ENCODE peak calls at places on chromosomes 13 and 19, in four cellular contexts. S, E, V and Z are unnamed samples.

GRCh38 chr13:26400545-26400944 is 146.6 kb downstream of the CDK8 start:
- DNase-seq in V (no peak), E (no peak), S (no peak), Z (no peak)

GRCh38 chr13:19057588-19058340 is 123.9 kb downstream of the TUBA3C start:
- DNase-seq in E (no peak), S (no peak), V (no peak), Z (no peak)

GRCh38 chr13:73171926-73172325 is 113.1 kb downstream of the KLF5 start:
- DNase-seq in V (no peak), S (no peak), E (no peak), Z (no peak)

GRCh38 chr19:42422576-42423461 is 4.4 kb downstream of the LIPE start:
- DNase-seq in V (peak), S (no peak), E (no peak), Z (no peak)

GRCh38 chr19:34276614-34277013 is 22.3 kb downstream of the GARRE1 start:
- DNase-seq in V (no peak), S (no peak), E (no peak), Z (no peak)

GRCh38 chr13:24822640-24823039 is 58.7 kb downstream of the RNF17 start:
- DNase-seq in S (no peak), V (no peak), E (no peak), Z (no peak)

GRCh38 chr13:48501705-48502104 is 31.2 kb downstream of the RCBTB2 start:
- DNase-seq in S (no peak), V (no peak), E (no peak), Z (no peak)

GRCh38 chr13:47133024-47133445 is 236.2 kb upstream of the HTR2A start:
- DNase-seq in S (no peak), E (no peak), V (no peak), Z (no peak)

GRCh38 chr13:75618308-75618707 is 17.8 kb upstream of the LMO7 start:
- DNase-seq in S (no peak), E (no peak), V (no peak), Z (no peak)

GRCh38 chr13:48235100-48235813 is 2.3 kb downstream of the ITM2B start:
- DNase-seq in E (no peak), V (no peak), S (no peak), Z (no peak)

GRCh38 chr19:45564131-45564780 is 20.3 kb downstream of the OPA3 start:
- DNase-seq in E (no peak), S (no peak), V (no peak), Z (no peak)

GRCh38 chr19:15418588-15419412 is at the start of gene AKAP8L:
- DNase-seq in V (peak), S (peak), E (peak), Z (peak)

GRCh38 chr13:33999830-34000605 is 182.1 kb downstream of the RFC3 start:
- DNase-seq in V (no peak), S (no peak), E (no peak), Z (no peak)

GRCh38 chr19:40717325-40717879 is 490 bp downstream of the ITPKC start:
- DNase-seq in E (no peak), V (no peak), S (no peak), Z (no peak)

GRCh38 chr13:27273658-27274425 is 3.2 kb downstream of the RASL11A start:
- DNase-seq in V (no peak), S (no peak), E (peak), Z (no peak)

GRCh38 chr13:46168341-46168740 is 13.6 kb downstream of the LCP1 start:
- DNase-seq in S (no peak), E (no peak), V (peak), Z (no peak)

GRCh38 chr19:34217952-34218817 is 36.2 kb upstream of the GARRE1 start:
- DNase-seq in S (peak), V (peak), E (no peak), Z (no peak)

GRCh38 chr13:99352351-99353271 is 45.4 kb upstream of the GPR183 start:
- DNase-seq in E (no peak), S (no peak), V (no peak), Z (no peak)

GRCh38 chr19:12788682-12789097 is 2.6 kb upstream of the JUNB start:
- DNase-seq in E (peak), S (no peak), V (peak), Z (peak)

GRCh38 chr13:45055198-45055901 is 65.0 kb upstream of the GTF2F2 start:
- DNase-seq in E (no peak), V (no peak), S (peak), Z (peak)

GRCh38 chr13:81986308-81986707 is 1645.4 kb upstream of the SPRY2 start:
- DNase-seq in E (no peak), S (no peak), V (no peak), Z (no peak)

GRCh38 chr19:54390942-54391577 is 24.2 kb upstream of the TTYH1 start:
- DNase-seq in E (no peak), S (peak), V (peak), Z (no peak)

GRCh38 chr19:4061683-4062575 is 4.8 kb downstream of the ZBTB7A start:
- DNase-seq in S (no peak), V (no peak), E (no peak), Z (peak)

GRCh38 chr19:4064551-4065260 is 2.0 kb downstream of the ZBTB7A start:
- DNase-seq in V (peak), E (no peak), S (no peak), Z (peak)

GRCh38 chr19:4062576-4063368 is 3.9 kb downstream of the ZBTB7A start:
- DNase-seq in E (no peak), V (no peak), S (no peak), Z (no peak)

GRCh38 chr19:4064073-4064550 is 2.6 kb downstream of the ZBTB7A start:
- DNase-seq in V (no peak), E (no peak), S (no peak), Z (no peak)

GRCh38 chr19:4063369-4064072 is 3.2 kb downstream of the ZBTB7A start:
- DNase-seq in V (no peak), S (no peak), E (no peak), Z (no peak)
- H3K27ac ChIP-seq in V (peak), S (no peak), E (peak), Z (peak)

DNA sequence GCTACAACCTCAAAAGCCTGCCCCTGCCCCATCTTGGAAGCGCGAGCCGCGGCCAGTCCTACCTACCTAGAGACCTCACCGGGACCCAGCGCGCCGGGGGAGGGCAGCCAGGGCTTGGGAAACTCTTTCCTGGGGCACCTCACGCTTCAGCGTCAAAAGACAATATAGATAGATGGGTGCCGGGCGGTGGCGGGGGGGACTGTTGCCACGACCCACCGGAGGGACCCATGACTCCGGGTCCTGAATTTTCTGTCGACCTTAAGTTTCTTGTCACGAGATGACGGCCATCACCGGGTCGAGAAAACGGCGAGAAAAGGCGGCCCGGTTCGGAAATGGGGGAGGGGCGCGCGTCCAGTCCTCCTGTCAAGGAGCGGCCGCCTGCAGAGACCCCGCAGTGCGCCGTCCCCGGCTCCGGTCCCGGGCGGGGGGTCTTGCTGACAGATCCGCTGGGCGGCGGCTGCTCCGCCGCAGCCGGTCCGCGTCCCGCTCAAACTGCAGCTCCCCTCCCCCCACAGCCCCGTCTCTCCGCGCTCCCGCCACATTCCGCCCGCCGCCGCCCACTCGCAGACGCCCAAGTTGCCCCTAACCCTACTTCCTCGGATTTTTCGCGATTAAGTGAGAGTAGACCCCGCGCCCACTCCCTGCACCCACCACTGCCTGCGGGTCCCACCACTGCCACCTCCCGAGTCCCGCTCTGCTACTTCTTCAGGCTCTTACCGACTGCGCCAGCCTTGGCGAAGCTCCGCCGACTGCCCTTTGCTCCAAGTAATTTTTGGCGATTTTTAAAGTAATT is 66.1 kb downstream of the KCNRG start:
- DNase-seq in E (peak), V (peak), S (no peak), Z (no peak)
- H3K4me3 ChIP-seq in E (peak), V (peak), S (peak), Z (peak)

GRCh38 chr19:11420894-11421606 is 1.9 kb upstream of the RGL3 start:
- DNase-seq in V (no peak), E (no peak), S (no peak), Z (peak)

GRCh38 chr19:11418166-11418517 is 972 bp downstream of the RGL3 start:
- DNase-seq in E (no peak), S (no peak), V (no peak), Z (no peak)

GRCh38 chr19:11416346-11417052 is 2.6 kb downstream of the RGL3 start:
- DNase-seq in S (no peak), E (no peak), V (no peak), Z (no peak)

GRCh38 chr19:11420429-11420893 is 1.3 kb upstream of the RGL3 start:
- DNase-seq in E (peak), S (no peak), V (no peak), Z (no peak)

GRCh38 chr19:11418518-11419506 is at the start of gene RGL3:
- DNase-seq in V (no peak), E (peak), S (no peak), Z (no peak)
- H3K27ac ChIP-seq in V (no peak), E (peak), S (no peak), Z (no peak)

DNA sequence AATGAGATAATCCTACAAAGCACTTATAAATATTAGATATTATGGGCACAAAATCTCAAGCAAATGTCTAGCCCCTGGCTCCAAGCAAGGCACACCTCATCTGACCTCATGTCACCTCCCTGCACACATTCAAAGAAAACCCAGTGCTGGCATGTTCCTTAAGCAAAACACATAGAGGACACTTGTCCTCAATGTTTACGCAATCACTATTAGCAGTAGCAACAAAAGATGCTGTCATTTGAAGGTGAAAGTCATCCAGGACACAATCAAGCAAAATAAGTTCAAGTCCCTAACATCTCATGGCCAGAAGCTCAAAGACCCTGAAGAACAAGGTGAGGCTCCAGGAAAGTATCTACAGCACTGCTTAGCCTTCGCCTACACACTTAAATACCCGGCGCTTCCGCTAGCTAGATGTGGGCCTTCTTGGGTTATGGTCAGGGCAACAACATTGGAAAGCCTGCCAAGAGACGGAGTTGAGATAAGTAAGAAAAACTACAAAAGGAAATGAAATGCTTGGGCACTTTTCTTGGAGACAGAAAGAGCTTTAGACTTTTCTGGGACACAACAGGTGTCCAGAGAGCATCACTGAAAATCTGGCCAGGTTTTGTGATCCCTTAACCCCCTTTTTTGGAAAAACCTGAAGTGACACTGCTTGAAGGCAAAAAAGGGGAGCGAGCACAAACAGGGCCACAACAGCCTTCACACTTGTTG is 85.7 kb downstream of the FOXO1 start:
- DNase-seq in E (no peak), V (no peak), S (no peak), Z (no peak)
- H3K4me3 ChIP-seq in E (no peak), V (no peak), S (no peak), Z (no peak)

GRCh38 chr19:48629297-48629598 is 7.9 kb downstream of the DBP start:
- DNase-seq in E (peak), V (no peak), S (no peak), Z (no peak)

GRCh38 chr19:48625891-48626327 is 6.6 kb downstream of the SPHK2 start:
- DNase-seq in V (no peak), S (no peak), E (peak), Z (no peak)

GRCh38 chr19:48628486-48629296 is 8.5 kb downstream of the DBP start:
- DNase-seq in V (no peak), S (no peak), E (peak), Z (no peak)

GRCh38 chr19:48627865-48628314 is 8.6 kb downstream of the SPHK2 start:
- DNase-seq in E (no peak), S (no peak), V (no peak), Z (no peak)

DNA sequence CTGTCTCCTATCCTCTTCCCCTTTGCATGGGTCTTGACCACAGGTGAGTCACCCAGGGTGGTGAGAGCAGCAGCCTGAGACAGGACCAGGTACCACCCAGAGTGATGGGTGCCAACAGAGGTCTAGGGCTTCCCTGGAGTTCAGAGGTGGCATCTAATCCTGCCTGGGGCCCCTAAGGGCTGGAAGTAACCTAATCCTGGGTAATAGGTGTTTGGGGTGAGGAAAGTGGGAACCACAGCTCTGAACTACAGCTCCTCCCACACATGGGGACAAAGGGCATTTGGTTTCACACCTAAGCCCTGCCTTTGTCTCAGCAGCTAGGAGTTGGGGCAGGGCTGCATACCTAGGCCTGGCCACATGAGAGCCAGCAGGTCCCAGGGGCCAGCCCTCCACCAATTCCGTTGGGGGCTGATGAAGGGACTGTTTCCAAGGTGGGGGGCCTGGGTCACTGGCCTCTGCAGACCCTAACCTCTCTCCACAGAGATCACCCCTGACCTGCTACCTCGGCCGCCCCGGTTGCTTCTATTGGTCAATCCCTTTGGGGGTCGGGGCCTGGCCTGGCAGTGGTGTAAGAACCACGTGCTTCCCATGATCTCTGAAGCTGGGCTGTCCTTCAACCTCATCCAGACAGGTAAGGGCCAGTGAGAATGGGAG is 8.0 kb downstream of the SPHK2 start:
- DNase-seq in S (no peak), V (no peak), E (peak), Z (no peak)
- H3K27ac ChIP-seq in S (no peak), V (no peak), E (no peak), Z (peak)